ENCODE peak calls at places on chromosome 14, in seven cellular contexts. N is GM12864, C is fibroblast of pulmonary artery, X is cardiac fibroblast, Y is sigmoid colon, E is epithelial cell of proximal tubule, P is fibroblast of lung. D is an unnamed sample.

GRCh38 chr14:20631821-20632389 is 9.6 kb downstream of the OR6S1 start:
- DNase-seq in C (peak), N (no peak), E (no peak), P (peak), X (peak), Y (peak), D (peak)

GRCh38 chr14:43901950-43902349 is 605.1 kb downstream of the FSCB start:
- DNase-seq in C (no peak), X (no peak), P (no peak), Y (no peak), E (no peak), N (no peak), D (no peak)

GRCh38 chr14:64937821-64938193 is 4.7 kb downstream of the GPX2 start:
- DNase-seq in P (peak), Y (no peak), C (peak), X (peak), N (no peak), E (no peak), D (no peak)

GRCh38 chr14:73721101-73721821 is 7.1 kb upstream of the PNMA1 start:
- DNase-seq in P (no peak), C (no peak), Y (no peak), N (no peak), E (no peak), X (no peak), D (no peak)

GRCh38 chr14:20848955-20849570 is 42.1 kb upstream of the RNASE3 start:
- DNase-seq in E (no peak), C (no peak), N (no peak), Y (no peak), P (no peak), X (no peak), D (no peak)

GRCh38 chr14:76884853-76885276 is 58.7 kb downstream of the LRRC74A start:
- DNase-seq in N (no peak), E (no peak), C (no peak), X (no peak), P (no peak), Y (no peak), D (no peak)

GRCh38 chr14:95482967-95483842 is 33.2 kb downstream of the SYNE3 start:
- DNase-seq in P (peak), Y (peak), E (no peak), C (peak), X (peak), N (no peak), D (no peak)

GRCh38 chr14:75297417-75298040 is 18.9 kb downstream of the FOS start:
- DNase-seq in C (no peak), E (no peak), P (no peak), X (no peak), N (no peak), Y (peak), D (no peak)

GRCh38 chr14:96091941-96092411 is 52.8 kb downstream of the C14orf132 start:
- DNase-seq in E (no peak), Y (no peak), X (peak), N (no peak), C (peak), P (peak), D (no peak)

GRCh38 chr14:37591311-37591940 is 3.6 kb downstream of the FOXA1 start:
- DNase-seq in C (no peak), E (no peak), Y (no peak), N (no peak), X (no peak), P (no peak), D (no peak)

GRCh38 chr14:92942136-92942535 is 19.2 kb downstream of the CHGA start:
- DNase-seq in Y (no peak), X (no peak), E (no peak), C (no peak), N (no peak), P (no peak), D (no peak)

GRCh38 chr14:78157855-78158436 is 12.2 kb upstream of the NRXN3 start:
- DNase-seq in P (peak), N (no peak), E (no peak), C (peak), Y (no peak), X (peak), D (no peak)

GRCh38 chr14:73780896-73781295 is 66.7 kb upstream of the PNMA1 start:
- DNase-seq in N (no peak), P (no peak), E (no peak), X (no peak), C (no peak), Y (no peak), D (no peak)

GRCh38 chr14:32694795-32695449 is 243.8 kb upstream of the NPAS3 start:
- DNase-seq in Y (no peak), N (no peak), X (no peak), P (no peak), C (no peak), E (no peak), D (no peak)

GRCh38 chr14:76951149-76951548 is 77.4 kb downstream of the IRF2BPL start:
- DNase-seq in E (no peak), N (no peak), Y (no peak), C (no peak), X (no peak), P (peak), D (no peak)

GRCh38 chr14:22482782-22483553 is 106.1 kb downstream of the DAD1 start:
- DNase-seq in C (no peak), E (no peak), N (no peak), X (no peak), P (no peak), Y (no peak), D (no peak)
- H3K4me3 ChIP-seq in C (no peak), E (no peak), N (peak), X (no peak), P (no peak), Y (no peak), D (peak)

DNA sequence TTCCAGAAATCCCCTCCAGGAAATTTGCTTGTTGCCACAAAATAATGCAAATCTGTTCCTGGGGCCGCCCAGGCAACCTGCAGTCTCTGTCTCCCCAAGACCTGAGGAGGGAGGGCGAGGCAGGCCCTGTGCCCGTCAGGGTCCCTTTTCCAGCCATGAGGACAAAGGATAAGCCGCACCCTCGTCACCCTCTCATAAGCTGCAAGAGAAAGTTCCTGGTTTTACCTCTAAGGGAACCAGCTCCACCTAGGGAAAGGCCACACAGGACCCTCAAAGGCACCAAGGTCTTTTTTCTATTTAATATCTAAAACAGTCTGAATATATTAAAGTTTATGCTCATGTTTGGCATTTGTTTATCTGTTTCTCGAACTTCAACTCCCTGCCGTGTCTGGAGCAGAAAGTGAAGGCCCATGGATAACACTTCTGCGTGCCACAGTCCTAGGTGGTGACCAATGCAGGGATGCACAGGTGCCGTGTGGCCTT is 44.9 kb downstream of the PSMA6 start:
- DNase-seq in P (no peak), E (no peak), X (no peak), C (no peak), Y (no peak), N (no peak), D (no peak)
- TF ChIP-seq CTCF in P (no peak), E (peak), X (no peak), C (no peak), Y (no peak), N (no peak), D (no peak)

GRCh38 chr14:70823281-70823680 is 14.0 kb upstream of the MAP3K9 start:
- DNase-seq in C (no peak), P (no peak), X (no peak), E (no peak), N (no peak), Y (no peak), D (no peak)
- H3K4me3 ChIP-seq in C (no peak), P (no peak), X (no peak), E (no peak), N (no peak), Y (peak), D (no peak)

GRCh38 chr14:23035303-23036164 is 834 bp upstream of the PSMB5 start:
- DNase-seq in E (no peak), N (no peak), X (no peak), P (no peak), C (no peak), Y (no peak), D (no peak)

GRCh38 chr14:23030936-23031335 is 3.8 kb downstream of the PSMB5 start:
- DNase-seq in Y (no peak), E (no peak), X (no peak), P (no peak), C (no peak), N (no peak), D (no peak)

GRCh38 chr14:23033801-23034497 is 751 bp downstream of the PSMB5 start:
- DNase-seq in X (no peak), E (no peak), Y (no peak), P (no peak), N (no peak), C (no peak), D (no peak)

GRCh38 chr14:23040100-23040499 is 1.9 kb upstream of the PSMB11 start:
- DNase-seq in N (no peak), C (no peak), X (no peak), Y (no peak), E (no peak), P (no peak), D (no peak)

DNA sequence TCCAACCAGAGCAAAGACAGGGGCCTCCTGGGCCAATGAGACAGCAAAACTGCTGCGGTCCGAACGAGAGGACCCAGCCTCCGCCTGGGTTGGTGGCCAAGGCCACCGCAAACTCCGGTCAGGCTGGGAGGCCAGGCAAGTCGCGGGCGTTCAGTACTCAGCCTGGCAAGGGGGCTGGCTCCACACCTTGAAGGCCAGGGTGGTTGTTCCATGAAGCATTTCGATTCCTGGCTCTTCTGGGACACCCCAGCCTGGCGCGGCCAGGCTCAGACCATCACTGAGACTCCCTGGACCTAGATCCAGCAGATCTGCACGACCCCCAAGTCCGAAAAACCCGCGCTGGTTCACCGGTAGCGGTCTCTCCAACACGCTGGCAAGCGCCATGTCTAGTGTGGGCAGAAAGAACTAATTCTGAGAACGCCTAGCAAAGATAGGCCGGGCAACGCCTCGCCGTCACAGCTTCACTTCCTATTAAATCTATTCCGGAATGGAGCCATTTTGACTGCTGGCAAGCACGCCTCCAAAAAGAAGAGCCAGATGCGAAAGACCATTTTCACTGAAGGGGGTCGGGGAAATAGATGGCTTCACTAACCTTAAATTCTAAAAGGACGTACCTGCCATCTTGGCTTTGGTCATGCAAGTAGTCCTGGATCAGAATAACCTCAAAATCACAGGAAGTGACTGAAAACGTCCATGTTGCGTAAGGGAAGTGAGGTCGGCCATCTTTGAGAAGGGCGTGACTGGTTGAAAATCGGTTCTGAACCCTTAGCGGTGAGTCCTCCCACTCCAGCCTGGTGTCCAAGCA is at the start of gene PSMB5:
- DNase-seq in Y (peak), C (peak), X (peak), P (peak), N (peak), E (peak), D (peak)
- TF ChIP-seq CTCF in Y (no peak), C (no peak), X (no peak), P (no peak), N (no peak), E (no peak), D (no peak)

GRCh38 chr14:85057266-85057665 is 472.7 kb upstream of the FLRT2 start:
- DNase-seq in E (no peak), N (no peak), C (no peak), P (no peak), Y (no peak), X (peak), D (no peak)
- H3K4me3 ChIP-seq in E (no peak), N (no peak), C (no peak), P (no peak), Y (no peak), X (no peak), D (no peak)

GRCh38 chr14:69538766-69539165 is 35.9 kb downstream of the CCDC177 start:
- DNase-seq in C (no peak), P (no peak), X (no peak), E (no peak), N (no peak), Y (no peak), D (no peak)

GRCh38 chr14:69531135-69531534 is 43.5 kb downstream of the CCDC177 start:
- DNase-seq in X (no peak), P (no peak), Y (no peak), E (no peak), C (no peak), N (no peak), D (no peak)

GRCh38 chr14:69536976-69537375 is 37.7 kb downstream of the CCDC177 start:
- DNase-seq in E (no peak), C (no peak), Y (no peak), X (no peak), N (no peak), P (no peak), D (no peak)

GRCh38 chr14:69532561-69533335 is 41.9 kb downstream of the CCDC177 start:
- DNase-seq in Y (no peak), P (no peak), N (no peak), C (no peak), X (no peak), E (no peak), D (no peak)

GRCh38 chr14:69535230-69535848 is 39.3 kb downstream of the CCDC177 start:
- DNase-seq in P (peak), Y (no peak), X (peak), C (peak), E (no peak), N (no peak), D (no peak)
- TF ChIP-seq CTCF in P (peak), Y (peak), X (peak), C (peak), E (peak), N (peak), D (peak)

DNA sequence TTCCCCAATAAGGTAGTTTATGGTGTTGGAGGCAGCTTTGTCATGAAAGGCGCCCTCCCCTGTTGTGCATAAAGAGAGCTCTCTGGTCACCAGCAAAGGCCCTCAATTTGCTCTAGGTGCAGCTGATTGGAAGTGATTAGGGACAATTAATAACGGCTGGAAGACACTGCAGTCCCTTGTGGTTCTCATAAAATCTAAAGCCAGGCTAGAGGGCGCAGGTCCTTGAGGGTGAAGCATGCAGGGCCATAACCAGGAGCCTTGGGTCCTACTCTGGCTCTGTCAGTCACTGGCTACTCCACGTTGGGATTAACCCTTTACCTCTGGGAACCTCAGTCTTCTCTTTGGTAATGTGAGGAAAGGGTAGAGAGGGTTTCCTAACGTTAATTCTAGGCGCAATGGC is 1.9 kb downstream of the DAAM1 start:
- DNase-seq in C (peak), E (no peak), Y (no peak), P (no peak), X (no peak), N (no peak), D (no peak)
- H3K4me3 ChIP-seq in C (peak), E (peak), Y (peak), P (peak), X (peak), N (peak), D (peak)

DNA sequence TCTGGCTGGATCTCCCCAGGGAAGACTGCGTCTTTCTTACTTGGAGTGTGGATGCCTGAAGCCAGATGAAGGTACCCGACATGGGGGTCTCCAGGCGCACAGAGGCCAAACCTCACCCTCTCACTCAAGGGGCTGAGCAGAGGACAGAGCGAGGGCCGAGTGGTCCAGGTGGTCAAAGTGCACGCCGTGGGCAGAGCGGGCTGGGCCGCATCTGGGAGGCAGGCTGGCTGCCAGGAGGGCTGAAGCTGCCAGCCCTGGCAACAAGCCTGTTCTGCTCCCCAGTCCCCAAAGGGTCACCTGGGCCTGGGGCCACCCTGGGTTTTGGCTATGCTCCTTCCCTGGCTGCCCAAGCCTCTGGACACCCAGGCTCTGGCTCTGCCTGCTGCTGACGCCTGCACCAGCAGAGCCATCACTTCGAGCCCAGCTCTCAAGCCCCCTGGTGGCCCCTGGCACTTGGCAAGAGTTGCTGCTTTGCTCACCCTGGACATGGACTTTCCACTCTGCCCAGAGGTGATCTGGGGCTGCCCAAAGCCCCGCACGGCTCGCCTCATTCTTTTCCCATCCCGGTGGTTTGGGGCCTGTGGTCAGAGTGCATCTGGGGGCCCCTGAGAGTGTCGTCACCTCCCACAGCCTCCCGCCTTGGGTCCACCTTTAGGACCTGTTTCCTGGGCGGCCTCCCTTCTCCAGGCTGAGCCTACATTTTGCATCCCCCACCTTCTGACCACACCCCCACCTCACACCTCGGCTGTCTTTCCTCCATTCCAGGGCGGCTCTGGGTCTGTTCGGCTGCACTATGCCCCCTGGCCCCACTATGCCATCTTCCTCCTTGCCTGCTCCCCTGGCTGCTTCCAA is 2.8 kb downstream of the ADSS1 start:
- DNase-seq in X (no peak), N (no peak), E (no peak), C (no peak), Y (no peak), P (no peak), D (no peak)
- TF ChIP-seq CTCF in X (no peak), N (no peak), E (peak), C (peak), Y (no peak), P (no peak), D (peak)

GRCh38 chr14:61599959-61600358 is 95.4 kb upstream of the HIF1A start:
- DNase-seq in P (no peak), X (no peak), Y (no peak), C (no peak), E (no peak), N (no peak), D (no peak)

GRCh38 chr14:61603736-61604135 is 91.6 kb upstream of the HIF1A start:
- DNase-seq in N (no peak), E (no peak), Y (no peak), X (peak), C (no peak), P (no peak), D (no peak)

GRCh38 chr14:61602733-61603077 is 92.6 kb upstream of the HIF1A start:
- DNase-seq in C (peak), E (no peak), Y (no peak), P (peak), X (no peak), N (no peak), D (no peak)

GRCh38 chr14:61598980-61599379 is 96.3 kb upstream of the HIF1A start:
- DNase-seq in Y (no peak), N (no peak), X (no peak), C (peak), P (no peak), E (no peak), D (no peak)

DNA sequence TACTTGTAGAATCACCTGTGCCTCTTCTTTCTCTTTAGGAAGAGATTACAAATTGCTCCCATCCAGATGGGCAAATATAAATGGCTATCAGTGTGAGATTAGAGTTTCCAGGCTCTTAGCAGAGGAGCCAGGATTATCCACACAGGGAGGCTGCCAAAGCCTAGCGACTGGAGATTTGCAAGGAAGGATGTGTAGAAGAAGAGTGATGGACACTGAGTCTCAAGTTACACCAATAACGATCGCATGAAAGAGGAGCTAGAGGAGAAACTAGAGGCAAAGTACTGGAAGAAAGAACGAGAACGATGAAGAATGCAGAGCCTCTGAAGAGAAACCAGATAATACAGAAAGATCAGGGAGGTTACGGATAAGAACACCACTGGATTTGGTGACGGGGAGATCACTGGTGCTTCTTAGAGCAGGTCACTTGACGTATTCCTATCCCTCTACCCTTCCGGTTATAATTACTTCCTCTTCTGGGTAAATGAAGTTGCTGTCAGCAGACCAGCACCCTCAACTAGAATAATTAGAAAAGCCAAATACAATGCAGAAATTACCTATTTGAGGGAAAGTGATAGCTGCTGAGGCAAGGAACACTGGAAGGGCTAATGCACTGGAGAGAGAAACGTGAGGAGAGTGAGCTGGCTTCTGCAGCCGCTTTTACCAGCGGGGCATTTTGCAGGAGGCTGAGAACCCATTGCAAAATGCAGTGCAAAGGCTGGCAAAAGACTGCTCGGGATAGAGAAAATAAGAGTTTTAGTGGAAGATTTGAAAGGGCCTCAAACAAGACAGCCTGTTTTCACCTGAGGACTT is 93.2 kb upstream of the HIF1A start:
- DNase-seq in X (no peak), E (no peak), N (no peak), Y (no peak), C (no peak), P (no peak), D (no peak)
- H3K4me3 ChIP-seq in X (no peak), E (peak), N (no peak), Y (no peak), C (no peak), P (no peak), D (no peak)

GRCh38 chr14:63039800-63040380 is 5.4 kb downstream of the KCNH5 start:
- DNase-seq in C (peak), Y (no peak), X (peak), P (peak), N (no peak), E (peak), D (no peak)
- TF ChIP-seq CTCF in C (peak), Y (no peak), X (peak), P (peak), N (peak), E (peak), D (peak)

D was measured in GM06990.